ENCODE peak calls at places on chromosomes 12 and 14, in ten cellular contexts. R is adipocyte; W is MV-4-11; Q is T-helper 1 cell; M is nephron progenitor cell; F is GDM1; D is stimulated activated CD4-positive, alpha-beta T cell treated with anti-CD3 and anti-CD28 coated beads, Interleukin-4, amount 100 ng/mL, for 24 hours; U is EH; G is LoVo; P is stimulated activated naive B cell treated with anti-CD40 and anti-IgM and Interleukin-4, amounts not matched to agents 10 μg/mL and 1 μg/mL and 100 μg/mL, for 72 hours. E is an unnamed sample.

GRCh38 chr12:47767197-47767724 is 5.8 kb upstream of the SLC48A1 start:
- DNase-seq in D (peak; percentile 81), G (peak; percentile 56), M (peak; percentile 30), F (peak; percentile 60), U (peak; percentile 53), P (peak; percentile 41), R (no peak), W (peak; percentile 51), Q (peak; percentile 38), E (no peak)

GRCh38 chr12:124457287-124458219 is 109.9 kb downstream of the NCOR2 start:
- DNase-seq in F (peak; percentile 23), Q (peak; percentile 28), M (no peak), R (peak; percentile 24), G (no peak), W (peak; percentile 93), U (peak; percentile 91), D (peak; percentile 53), P (peak; percentile 71), E (peak; percentile 46)

GRCh38 chr14:66496911-66497310 is 10.7 kb downstream of the CCDC196 start:
- DNase-seq in D (no peak), G (no peak), F (no peak), P (no peak), R (no peak), W (no peak), U (no peak), M (no peak), Q (no peak), E (no peak)

GRCh38 chr12:68080577-68080976 is 79.0 kb downstream of the IFNG start:
- DNase-seq in F (no peak), U (no peak), M (no peak), D (no peak), G (no peak), P (no peak), Q (no peak), R (no peak), W (no peak), E (no peak)

GRCh38 chr12:26608706-26609105 is 224.3 kb downstream of the ITPR2 start:
- DNase-seq in W (peak; percentile 15), D (no peak), P (no peak), G (no peak), M (no peak), U (peak; percentile 20), F (no peak), R (peak; percentile 43), Q (no peak), E (no peak)

GRCh38 chr12:30796508-30796780 is 41.7 kb upstream of the CAPRIN2 start:
- DNase-seq in G (peak; percentile 46), P (no peak), M (no peak), W (no peak), Q (no peak), D (no peak), R (peak; percentile 84), F (no peak), U (peak; percentile 75), E (no peak)

GRCh38 chr12:2794736-2795289 is at the start of gene FKBP4:
- DNase-seq in M (peak; percentile 88), F (peak; percentile 86), U (peak; percentile 82), D (peak; percentile 91), P (peak; percentile 81), W (peak; percentile 75), G (peak; percentile 91), R (peak; percentile 96), Q (peak; percentile 84), E (no peak)

GRCh38 chr12:27142102-27142721 is 59.8 kb upstream of the C12orf71 start:
- DNase-seq in W (peak; percentile 44), P (peak; percentile 13), D (peak; percentile 46), M (peak; percentile 61), Q (no peak), F (peak; percentile 61), G (peak; percentile 83), R (peak; percentile 91), U (peak; percentile 82), E (no peak)

GRCh38 chr12:121287267-121287954 is 9.1 kb downstream of the CAMKK2 start:
- DNase-seq in U (peak; percentile 34), G (no peak), M (no peak), P (no peak), Q (no peak), D (no peak), R (peak; percentile 35), F (no peak), W (peak; percentile 62), E (no peak)

GRCh38 chr12:78530065-78530765 is 334.4 kb upstream of the SYT1 start:
- DNase-seq in P (no peak), U (no peak), Q (no peak), M (no peak), W (no peak), G (no peak), F (no peak), R (peak; percentile 78), D (no peak), E (no peak)

GRCh38 chr12:99119943-99120342 is 474.9 kb downstream of the APAF1 start:
- DNase-seq in D (no peak), F (no peak), P (no peak), R (no peak), M (no peak), W (no peak), Q (no peak), G (no peak), U (no peak), E (no peak)

GRCh38 chr12:26265606-26266005 is 70.2 kb downstream of the SSPN start:
- DNase-seq in W (no peak), U (no peak), D (no peak), P (no peak), Q (no peak), G (no peak), M (no peak), R (no peak), F (no peak), E (no peak)

GRCh38 chr12:68294246-68294645 is 37.9 kb downstream of the MDM1 start:
- DNase-seq in G (no peak), P (no peak), Q (no peak), R (no peak), F (no peak), U (no peak), M (no peak), W (no peak), D (no peak), E (no peak)

GRCh38 chr12:65195387-65196055 is 26.1 kb downstream of the LEMD3 start:
- DNase-seq in R (no peak), G (no peak), D (no peak), U (peak; percentile 60), Q (no peak), M (no peak), P (no peak), F (no peak), W (no peak), E (no peak)

GRCh38 chr14:89486961-89487360 is 69.9 kb upstream of the FOXN3 start:
- DNase-seq in U (no peak), W (peak; percentile 86), Q (no peak), P (no peak), M (no peak), D (no peak), R (no peak), F (no peak), G (no peak), E (peak; percentile 47)

GRCh38 chr12:6703631-6704030 is 3.0 kb upstream of the PIANP start:
- DNase-seq in R (no peak), G (no peak), W (no peak), M (peak; percentile 18), D (no peak), F (peak; percentile 26), U (peak; percentile 35), P (no peak), Q (no peak), E (no peak)

GRCh38 chr14:51394804-51395203 is 154.8 kb downstream of the TMX1 start:
- DNase-seq in W (no peak), Q (no peak), M (no peak), P (no peak), D (no peak), R (peak; percentile 30), F (no peak), G (no peak), U (no peak), E (no peak)

GRCh38 chr12:22118206-22118605 is 72.2 kb downstream of the CMAS start:
- DNase-seq in G (no peak), D (no peak), U (no peak), F (no peak), M (no peak), W (no peak), Q (no peak), P (no peak), R (no peak), E (no peak)

GRCh38 chr12:49332441-49332861 is 4.5 kb downstream of the C1QL4 start:
- DNase-seq in U (peak; percentile 64), D (no peak), P (no peak), G (no peak), R (no peak), M (no peak), Q (no peak), F (no peak), W (no peak), E (no peak)

GRCh38 chr14:74505831-74506230 is 12.3 kb downstream of the ISCA2 start:
- DNase-seq in P (no peak), M (no peak), R (no peak), Q (no peak), D (no peak), U (no peak), F (no peak), G (no peak), W (no peak), E (no peak)

GRCh38 chr14:60648169-60648933 is 926 bp downstream of the SIX1 start:
- DNase-seq in M (peak; percentile 55), Q (no peak), D (no peak), U (peak; percentile 50), R (peak; percentile 67), F (no peak), P (no peak), G (no peak), W (peak; percentile 17), E (no peak)

GRCh38 chr12:62977419-62977818 is 42.5 kb upstream of the PPM1H start:
- DNase-seq in M (no peak), R (peak; percentile 42), W (no peak), G (peak; percentile 43), P (no peak), U (peak; percentile 84), Q (no peak), D (no peak), F (no peak), E (no peak)

GRCh38 chr12:27549231-27549800 is 25.3 kb downstream of the PPFIBP1 start:
- DNase-seq in U (peak; percentile 95), M (no peak), W (peak; percentile 39), G (peak; percentile 71), D (no peak), R (peak; percentile 77), Q (no peak), F (no peak), P (no peak), E (no peak)

E was measured in SIG-M5.